ENCODE peak calls at places on chromosome 5, in nine cellular contexts. One of them, this sample, is unnamed.

GRCh38 chr5:108735790-108736189 is 11.9 kb upstream of the FER start:
- DNase-seq in neuronal stem cell: no peak
- DNase-seq in CD4-positive, alpha-beta T cell: no peak
- DNase-seq in posterior vena cava: no peak
- DNase-seq in retinal pigment epithelial cell: peak
- DNase-seq in pons: no peak
- DNase-seq in cerebellum: no peak
- DNase-seq in globus pallidus: no peak
- DNase-seq in activated T-helper 1 cell treated with anti-CD3 and anti-CD28 coated beads, Interleukin-12 subunit alpha, Interleukin-12 subunit beta, Interleukin-2, Interleukin-4 antibody, amounts not matched to agents 30 ng/mL and 10 ng/mL and 1 ng/mL, durations not matched to agents 14 hours and 24 hours and 36 hours: no peak
- DNase-seq in this sample: no peak

GRCh38 chr5:15938961-15939360 is 240.6 kb downstream of the MARCHF11 start:
- DNase-seq in cerebellum: no peak
- DNase-seq in posterior vena cava: no peak
- DNase-seq in globus pallidus: no peak
- DNase-seq in pons: no peak
- DNase-seq in retinal pigment epithelial cell: peak
- DNase-seq in activated T-helper 1 cell treated with anti-CD3 and anti-CD28 coated beads, Interleukin-12 subunit alpha, Interleukin-12 subunit beta, Interleukin-2, Interleukin-4 antibody, amounts not matched to agents 30 ng/mL and 10 ng/mL and 1 ng/mL, durations not matched to agents 14 hours and 24 hours and 36 hours: no peak
- DNase-seq in CD4-positive, alpha-beta T cell: no peak
- DNase-seq in neuronal stem cell: no peak
- DNase-seq in this sample: no peak

GRCh38 chr5:148043705-148044104 is 20.1 kb upstream of the SPINK5 start:
- DNase-seq in globus pallidus: no peak
- DNase-seq in posterior vena cava: no peak
- DNase-seq in neuronal stem cell: no peak
- DNase-seq in retinal pigment epithelial cell: no peak
- DNase-seq in cerebellum: no peak
- DNase-seq in pons: no peak
- DNase-seq in CD4-positive, alpha-beta T cell: no peak
- DNase-seq in activated T-helper 1 cell treated with anti-CD3 and anti-CD28 coated beads, Interleukin-12 subunit alpha, Interleukin-12 subunit beta, Interleukin-2, Interleukin-4 antibody, amounts not matched to agents 30 ng/mL and 10 ng/mL and 1 ng/mL, durations not matched to agents 14 hours and 24 hours and 36 hours: no peak
- DNase-seq in this sample: no peak

GRCh38 chr5:177098103-177098771 is 11.5 kb downstream of the FGFR4 start:
- DNase-seq in CD4-positive, alpha-beta T cell: no peak
- DNase-seq in cerebellum: no peak
- DNase-seq in neuronal stem cell: no peak
- DNase-seq in activated T-helper 1 cell treated with anti-CD3 and anti-CD28 coated beads, Interleukin-12 subunit alpha, Interleukin-12 subunit beta, Interleukin-2, Interleukin-4 antibody, amounts not matched to agents 30 ng/mL and 10 ng/mL and 1 ng/mL, durations not matched to agents 14 hours and 24 hours and 36 hours: no peak
- DNase-seq in pons: no peak
- DNase-seq in globus pallidus: peak
- DNase-seq in posterior vena cava: no peak
- DNase-seq in retinal pigment epithelial cell: no peak
- DNase-seq in this sample: no peak

GRCh38 chr5:16378762-16379161 is 86.8 kb downstream of the ZNF622 start:
- DNase-seq in CD4-positive, alpha-beta T cell: no peak
- DNase-seq in activated T-helper 1 cell treated with anti-CD3 and anti-CD28 coated beads, Interleukin-12 subunit alpha, Interleukin-12 subunit beta, Interleukin-2, Interleukin-4 antibody, amounts not matched to agents 30 ng/mL and 10 ng/mL and 1 ng/mL, durations not matched to agents 14 hours and 24 hours and 36 hours: no peak
- DNase-seq in posterior vena cava: no peak
- DNase-seq in cerebellum: no peak
- DNase-seq in neuronal stem cell: no peak
- DNase-seq in retinal pigment epithelial cell: no peak
- DNase-seq in globus pallidus: no peak
- DNase-seq in pons: no peak
- DNase-seq in this sample: no peak

GRCh38 chr5:171874210-171874609 is 88.6 kb downstream of the SMIM23 start:
- DNase-seq in cerebellum: no peak
- DNase-seq in activated T-helper 1 cell treated with anti-CD3 and anti-CD28 coated beads, Interleukin-12 subunit alpha, Interleukin-12 subunit beta, Interleukin-2, Interleukin-4 antibody, amounts not matched to agents 30 ng/mL and 10 ng/mL and 1 ng/mL, durations not matched to agents 14 hours and 24 hours and 36 hours: no peak
- DNase-seq in pons: no peak
- DNase-seq in posterior vena cava: no peak
- DNase-seq in CD4-positive, alpha-beta T cell: no peak
- DNase-seq in globus pallidus: no peak
- DNase-seq in retinal pigment epithelial cell: no peak
- DNase-seq in neuronal stem cell: no peak
- DNase-seq in this sample: no peak

GRCh38 chr5:180596668-180597231 is 5.5 kb upstream of the SCGB3A1 start:
- DNase-seq in globus pallidus: no peak
- DNase-seq in activated T-helper 1 cell treated with anti-CD3 and anti-CD28 coated beads, Interleukin-12 subunit alpha, Interleukin-12 subunit beta, Interleukin-2, Interleukin-4 antibody, amounts not matched to agents 30 ng/mL and 10 ng/mL and 1 ng/mL, durations not matched to agents 14 hours and 24 hours and 36 hours: no peak
- DNase-seq in retinal pigment epithelial cell: no peak
- DNase-seq in cerebellum: no peak
- DNase-seq in posterior vena cava: no peak
- DNase-seq in pons: no peak
- DNase-seq in neuronal stem cell: no peak
- DNase-seq in CD4-positive, alpha-beta T cell: no peak
- DNase-seq in this sample: no peak

GRCh38 chr5:2576823-2577222 is 174.7 kb downstream of the IRX2 start:
- DNase-seq in pons: no peak
- DNase-seq in activated T-helper 1 cell treated with anti-CD3 and anti-CD28 coated beads, Interleukin-12 subunit alpha, Interleukin-12 subunit beta, Interleukin-2, Interleukin-4 antibody, amounts not matched to agents 30 ng/mL and 10 ng/mL and 1 ng/mL, durations not matched to agents 14 hours and 24 hours and 36 hours: no peak
- DNase-seq in CD4-positive, alpha-beta T cell: no peak
- DNase-seq in retinal pigment epithelial cell: no peak
- DNase-seq in neuronal stem cell: no peak
- DNase-seq in globus pallidus: no peak
- DNase-seq in cerebellum: no peak
- DNase-seq in posterior vena cava: no peak
- DNase-seq in this sample: no peak

GRCh38 chr5:30040483-30041116 is 1152.9 kb upstream of the CDH6 start:
- DNase-seq in neuronal stem cell: peak
- DNase-seq in pons: peak
- DNase-seq in CD4-positive, alpha-beta T cell: no peak
- DNase-seq in activated T-helper 1 cell treated with anti-CD3 and anti-CD28 coated beads, Interleukin-12 subunit alpha, Interleukin-12 subunit beta, Interleukin-2, Interleukin-4 antibody, amounts not matched to agents 30 ng/mL and 10 ng/mL and 1 ng/mL, durations not matched to agents 14 hours and 24 hours and 36 hours: no peak
- DNase-seq in retinal pigment epithelial cell: peak
- DNase-seq in posterior vena cava: no peak
- DNase-seq in cerebellum: peak
- DNase-seq in globus pallidus: peak
- DNase-seq in this sample: peak

GRCh38 chr5:97096096-97096648 is 46.2 kb downstream of the LIX1 start:
- DNase-seq in globus pallidus: peak
- DNase-seq in posterior vena cava: no peak
- DNase-seq in retinal pigment epithelial cell: no peak
- DNase-seq in pons: peak
- DNase-seq in activated T-helper 1 cell treated with anti-CD3 and anti-CD28 coated beads, Interleukin-12 subunit alpha, Interleukin-12 subunit beta, Interleukin-2, Interleukin-4 antibody, amounts not matched to agents 30 ng/mL and 10 ng/mL and 1 ng/mL, durations not matched to agents 14 hours and 24 hours and 36 hours: no peak
- DNase-seq in CD4-positive, alpha-beta T cell: no peak
- DNase-seq in cerebellum: no peak
- DNase-seq in neuronal stem cell: no peak
- DNase-seq in this sample: peak

GRCh38 chr5:88984040-88984439 is 101.1 kb upstream of the MEF2C start:
- DNase-seq in posterior vena cava: no peak
- DNase-seq in pons: peak
- DNase-seq in globus pallidus: peak
- DNase-seq in cerebellum: no peak
- DNase-seq in activated T-helper 1 cell treated with anti-CD3 and anti-CD28 coated beads, Interleukin-12 subunit alpha, Interleukin-12 subunit beta, Interleukin-2, Interleukin-4 antibody, amounts not matched to agents 30 ng/mL and 10 ng/mL and 1 ng/mL, durations not matched to agents 14 hours and 24 hours and 36 hours: no peak
- DNase-seq in CD4-positive, alpha-beta T cell: no peak
- DNase-seq in neuronal stem cell: no peak
- DNase-seq in retinal pigment epithelial cell: no peak
- DNase-seq in this sample: no peak

GRCh38 chr5:15585128-15585527 is 85.1 kb downstream of the FBXL7 start:
- DNase-seq in posterior vena cava: no peak
- DNase-seq in retinal pigment epithelial cell: no peak
- DNase-seq in cerebellum: no peak
- DNase-seq in globus pallidus: no peak
- DNase-seq in activated T-helper 1 cell treated with anti-CD3 and anti-CD28 coated beads, Interleukin-12 subunit alpha, Interleukin-12 subunit beta, Interleukin-2, Interleukin-4 antibody, amounts not matched to agents 30 ng/mL and 10 ng/mL and 1 ng/mL, durations not matched to agents 14 hours and 24 hours and 36 hours: no peak
- DNase-seq in neuronal stem cell: no peak
- DNase-seq in CD4-positive, alpha-beta T cell: no peak
- DNase-seq in pons: no peak
- DNase-seq in this sample: no peak

GRCh38 chr5:109654455-109654854 is 35.3 kb upstream of the MAN2A1 start:
- DNase-seq in globus pallidus: no peak
- DNase-seq in pons: no peak
- DNase-seq in posterior vena cava: no peak
- DNase-seq in CD4-positive, alpha-beta T cell: no peak
- DNase-seq in neuronal stem cell: no peak
- DNase-seq in cerebellum: no peak
- DNase-seq in activated T-helper 1 cell treated with anti-CD3 and anti-CD28 coated beads, Interleukin-12 subunit alpha, Interleukin-12 subunit beta, Interleukin-2, Interleukin-4 antibody, amounts not matched to agents 30 ng/mL and 10 ng/mL and 1 ng/mL, durations not matched to agents 14 hours and 24 hours and 36 hours: no peak
- DNase-seq in retinal pigment epithelial cell: no peak
- DNase-seq in this sample: no peak

GRCh38 chr5:149367249-149367971 is 9.6 kb downstream of the PCYOX1L start:
- DNase-seq in cerebellum: peak
- DNase-seq in pons: peak
- DNase-seq in neuronal stem cell: peak
- DNase-seq in posterior vena cava: no peak
- DNase-seq in activated T-helper 1 cell treated with anti-CD3 and anti-CD28 coated beads, Interleukin-12 subunit alpha, Interleukin-12 subunit beta, Interleukin-2, Interleukin-4 antibody, amounts not matched to agents 30 ng/mL and 10 ng/mL and 1 ng/mL, durations not matched to agents 14 hours and 24 hours and 36 hours: peak
- DNase-seq in retinal pigment epithelial cell: no peak
- DNase-seq in globus pallidus: peak
- DNase-seq in CD4-positive, alpha-beta T cell: peak
- DNase-seq in this sample: no peak

GRCh38 chr5:179381691-179382090 is 36.4 kb upstream of the ADAMTS2 start:
- DNase-seq in cerebellum: no peak
- DNase-seq in CD4-positive, alpha-beta T cell: no peak
- DNase-seq in neuronal stem cell: no peak
- DNase-seq in activated T-helper 1 cell treated with anti-CD3 and anti-CD28 coated beads, Interleukin-12 subunit alpha, Interleukin-12 subunit beta, Interleukin-2, Interleukin-4 antibody, amounts not matched to agents 30 ng/mL and 10 ng/mL and 1 ng/mL, durations not matched to agents 14 hours and 24 hours and 36 hours: no peak
- DNase-seq in globus pallidus: no peak
- DNase-seq in retinal pigment epithelial cell: no peak
- DNase-seq in posterior vena cava: peak
- DNase-seq in pons: no peak
- DNase-seq in this sample: no peak

This sample was measured in epithelial cell of proximal tubule.